ENCODE peak calls at places on chromosome 18, in six cellular contexts. A, X, D, F, Q and K are unnamed samples. For H3K79me1, the result is how much of the 10 kb centered on the place peaks cover.

GRCh38 chr18:13638684-13639083 is 87.7 kb downstream of the FAM210A start:
- DNase-seq in F (no peak), A (no peak), Q (no peak), D (no peak), X (no peak), K (no peak)

GRCh38 chr18:78208052-78208451 is 771.6 kb upstream of the SALL3 start:
- DNase-seq in A (no peak), X (no peak), D (no peak), Q (no peak), F (no peak), K (no peak)

GRCh38 chr18:75267643-75268184 is 57.1 kb downstream of the TSHZ1 start:
- DNase-seq in Q (no peak), F (no peak), D (no peak), X (no peak), A (no peak), K (no peak)

GRCh38 chr18:27608742-27609141 is 423.6 kb upstream of the CHST9 start:
- DNase-seq in A (no peak), X (no peak), Q (no peak), D (no peak), F (no peak), K (no peak)

GRCh38 chr18:62152844-62153243 is 34.0 kb downstream of the PIGN start:
- DNase-seq in Q (no peak), X (no peak), D (no peak), F (no peak), A (no peak), K (no peak)

GRCh38 chr18:44536041-44536440 is 144.6 kb upstream of the SETBP1 start:
- DNase-seq in Q (peak), A (no peak), F (no peak), X (no peak), D (no peak), K (no peak)

GRCh38 chr18:41985914-41986313 is 30.9 kb downstream of the PIK3C3 start:
- DNase-seq in F (no peak), D (no peak), X (no peak), A (no peak), Q (no peak), K (no peak)

GRCh38 chr18:22391571-22392359 is 25.9 kb downstream of the CTAGE1 start:
- DNase-seq in Q (peak), X (peak), A (no peak), D (no peak), F (peak), K (no peak)

GRCh38 chr18:56727399-56727798 is 76.2 kb downstream of the WDR7 start:
- DNase-seq in D (no peak), F (no peak), Q (no peak), X (no peak), A (no peak), K (no peak)

GRCh38 chr18:2905802-2906521 is 59.2 kb downstream of the EMILIN2 start:
- DNase-seq in F (no peak), D (peak), A (peak), Q (no peak), X (peak), K (no peak)

GRCh38 chr18:67010916-67011315 is 407.0 kb upstream of the CDH19 start:
- DNase-seq in F (no peak), D (no peak), X (peak), Q (no peak), A (no peak), K (no peak)

GRCh38 chr18:37064187-37064586 is 235.3 kb downstream of the KIAA1328 start:
- DNase-seq in D (no peak), A (no peak), F (no peak), X (no peak), Q (no peak), K (no peak)

DNA sequence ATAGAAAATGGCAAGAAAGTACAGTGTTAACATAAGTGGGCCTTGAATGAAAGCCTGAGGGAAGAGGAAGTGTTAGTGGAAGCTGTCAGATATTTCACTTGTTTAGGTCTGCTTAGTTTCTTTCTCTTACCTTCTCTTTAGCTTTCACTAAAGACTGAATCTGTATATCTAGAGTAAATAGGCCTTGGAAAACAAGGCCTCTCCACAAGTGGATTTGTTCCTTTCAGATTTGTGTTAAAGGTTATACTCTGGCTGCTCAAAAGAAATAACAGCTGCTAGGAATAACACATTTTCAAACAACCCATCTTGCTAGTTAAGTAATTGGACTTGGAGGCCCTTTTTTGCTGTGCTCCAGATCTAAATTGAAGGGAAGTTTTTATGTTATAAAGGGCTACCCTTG is 236.3 kb downstream of the KIAA1328 start:
- DNase-seq in D (no peak), F (no peak), X (no peak), Q (no peak), A (no peak), K (no peak)
- H3K79me1 ChIP-seq in D (under half), F (under half), X (under half), Q (under half), A (under half), K (under half)

GRCh38 chr18:58536187-58536516 is 92.7 kb downstream of the ALPK2 start:
- DNase-seq in D (no peak), A (no peak), Q (no peak), X (no peak), F (no peak), K (no peak)
- H2AK5ac ChIP-seq in D (no peak), A (no peak), Q (no peak), X (peak), F (peak), K (no peak)

GRCh38 chr18:35604369-35604768 is 22.8 kb downstream of the GALNT1 start:
- DNase-seq in D (no peak), F (no peak), X (no peak), A (no peak), Q (no peak), K (no peak)
- H4K91ac ChIP-seq in D (no peak), F (no peak), X (no peak), A (no peak), Q (no peak), K (no peak)

DNA sequence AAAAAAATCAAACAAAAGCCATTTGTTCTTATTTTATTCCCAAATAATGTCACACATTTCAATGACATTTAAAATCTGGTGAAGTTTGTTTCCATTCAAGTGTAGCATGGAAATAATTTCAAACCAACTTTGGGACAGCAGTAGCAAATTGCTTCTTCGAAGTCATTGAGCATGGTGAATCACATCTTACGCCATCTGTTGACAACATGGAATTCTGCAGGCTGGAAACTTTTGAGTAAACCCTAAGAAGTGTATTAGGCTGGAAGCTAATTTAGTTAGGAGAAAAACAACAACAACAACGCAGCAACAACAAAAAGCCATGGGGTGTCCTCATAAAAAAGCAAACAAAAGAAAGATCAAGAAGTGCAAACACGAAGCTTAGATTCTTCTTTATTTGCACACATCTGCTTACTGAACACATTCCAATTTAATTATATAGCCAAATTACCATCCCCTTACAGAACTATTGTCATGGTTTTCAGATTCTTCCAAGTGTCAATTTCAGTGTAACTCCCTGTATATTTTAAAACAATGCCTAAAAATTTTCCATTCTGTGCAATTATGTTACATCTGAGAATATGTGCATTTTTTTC is 659.0 kb upstream of the CDH7 start:
- DNase-seq in Q (peak), F (no peak), X (peak), D (no peak), A (peak), K (peak)
- H3K79me1 ChIP-seq in Q (under half), F (under half), X (under half), D (under half), A (under half), K (under half)

GRCh38 chr18:24913507-24914147 is 438.3 kb downstream of the ZNF521 start:
- DNase-seq in Q (no peak), D (no peak), X (peak), A (no peak), F (no peak), K (no peak)
- H2AK5ac ChIP-seq in Q (no peak), D (no peak), X (no peak), A (no peak), F (no peak), K (no peak)

GRCh38 chr18:9986156-9986930 is 72.5 kb downstream of the VAPA start:
- DNase-seq in F (peak), X (no peak), A (no peak), D (no peak), Q (no peak), K (no peak)
- H4K91ac ChIP-seq in F (no peak), X (no peak), A (no peak), D (no peak), Q (no peak), K (no peak)

DNA sequence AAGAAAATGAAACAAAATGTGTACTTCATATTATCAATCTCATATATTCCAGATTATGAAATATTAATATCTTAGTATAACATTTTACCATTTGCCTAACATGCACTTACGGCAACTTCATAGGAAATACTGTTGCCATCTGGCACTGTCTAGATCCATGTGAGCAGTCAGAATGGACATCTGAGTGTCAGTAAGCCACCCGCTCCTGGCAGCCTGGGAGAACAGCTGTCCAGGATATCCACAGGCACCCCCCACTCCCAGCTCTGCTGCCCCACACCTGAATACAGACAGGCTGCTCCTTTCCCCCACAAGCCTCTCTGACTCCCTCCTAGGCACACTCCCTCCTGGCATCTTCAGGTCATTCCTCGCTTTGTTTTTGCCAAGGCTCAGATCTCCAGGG is 127.0 kb downstream of the GAREM1 start:
- DNase-seq in F (no peak), D (no peak), X (no peak), Q (no peak), A (no peak), K (no peak)
- H3K79me1 ChIP-seq in F (under half), D (under half), X (under half), Q (under half), A (under half), K (under half)

DNA sequence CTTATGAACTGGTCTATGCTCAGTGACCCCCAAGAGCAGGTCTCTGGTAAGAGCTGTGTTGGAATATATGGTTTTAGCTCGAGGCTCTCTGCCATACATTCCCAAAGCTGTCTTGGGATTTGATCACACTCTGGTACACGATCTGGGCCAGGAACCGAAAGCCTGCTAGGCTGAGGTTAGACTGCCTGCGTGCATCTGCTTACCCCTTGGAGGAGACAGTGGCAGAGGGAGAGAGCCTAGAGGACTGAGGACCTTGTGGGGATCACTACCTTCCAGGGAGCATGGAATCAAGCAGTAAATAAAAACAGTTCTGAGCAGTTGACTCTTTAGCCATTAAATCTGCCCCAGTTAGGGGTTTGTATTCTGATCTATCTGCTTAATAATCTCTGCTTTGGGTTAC is 63.7 kb downstream of the ZNF532 start:
- DNase-seq in A (no peak), Q (no peak), F (no peak), X (no peak), D (no peak), K (no peak)
- H2AK5ac ChIP-seq in A (no peak), Q (no peak), F (no peak), X (no peak), D (no peak), K (no peak)

GRCh38 chr18:45590060-45590537 is 25.2 kb upstream of the SLC14A2 start:
- DNase-seq in X (no peak), F (no peak), D (no peak), A (no peak), Q (peak), K (no peak)
- H4K91ac ChIP-seq in X (no peak), F (no peak), D (no peak), A (no peak), Q (peak), K (no peak)